ENCODE peak calls at places on chromosomes 1 and 21, in ten cellular contexts. U, Z, K, W, E, Y, R, Q, B and J are unnamed samples.

GRCh38 chr21:44261675-44262295 is at the start of gene DNMT3L:
- DNase-seq in U (no peak), Z (no peak), K (no peak), W (peak), E (no peak), Y (no peak), R (no peak), Q (no peak), B (no peak), J (no peak)

GRCh38 chr21:45388011-45388521 is 16.9 kb upstream of the COL18A1 start:
- DNase-seq in U (no peak), Z (no peak), K (no peak), W (peak), E (no peak), Y (no peak), R (no peak), Q (no peak), B (no peak), J (peak)

GRCh38 chr1:1283821-1284220 is 3.6 kb downstream of the SCNN1D start:
- DNase-seq in U (no peak), Z (no peak), K (no peak), W (no peak), E (no peak), Y (no peak), R (no peak), Q (no peak), B (no peak), J (no peak)

GRCh38 chr1:36562181-36562685 is 79.5 kb upstream of the CSF3R start:
- DNase-seq in U (no peak), Z (no peak), K (no peak), W (peak), E (no peak), Y (no peak), R (no peak), Q (no peak), B (no peak), J (peak)

GRCh38 chr1:30877205-30877912 is 31.2 kb downstream of the SDC3 start:
- DNase-seq in U (peak), Z (no peak), K (no peak), W (peak), E (no peak), Y (no peak), R (peak), Q (peak), B (no peak), J (peak)

GRCh38 chr1:63946866-63947491 is 173.2 kb downstream of the ROR1 start:
- DNase-seq in U (no peak), Z (no peak), K (no peak), W (no peak), E (no peak), Y (no peak), R (no peak), Q (peak), B (no peak), J (peak)

GRCh38 chr1:33365560-33365997 is 44.7 kb upstream of the A3GALT2 start:
- DNase-seq in U (no peak), Z (no peak), K (no peak), W (peak), E (no peak), Y (no peak), R (no peak), Q (no peak), B (no peak), J (peak)

GRCh38 chr1:20207546-20207945 is 21.2 kb upstream of the PLA2G2C start:
- DNase-seq in U (no peak), Z (no peak), K (no peak), W (no peak), E (no peak), Y (no peak), R (no peak), Q (no peak), B (no peak), J (no peak)

GRCh38 chr1:162389021-162389818 is 7.7 kb downstream of the C1orf226 start:
- DNase-seq in U (peak), Z (no peak), K (no peak), W (no peak), E (no peak), Y (no peak), R (peak), Q (peak), B (no peak), J (no peak)

GRCh38 chr1:223429821-223430220 is 36.6 kb downstream of the CCDC185 start:
- DNase-seq in U (no peak), Z (no peak), K (no peak), W (no peak), E (no peak), Y (no peak), R (no peak), Q (no peak), B (no peak), J (no peak)

GRCh38 chr1:79599257-79599656 is 592.7 kb upstream of the ADGRL4 start:
- DNase-seq in U (no peak), Z (no peak), K (no peak), W (no peak), E (no peak), Y (no peak), R (no peak), Q (no peak), B (no peak), J (no peak)

GRCh38 chr1:237152506-237153335 is 110.7 kb downstream of the RYR2 start:
- DNase-seq in U (peak), Z (no peak), K (no peak), W (no peak), E (no peak), Y (no peak), R (no peak), Q (no peak), B (no peak), J (no peak)

GRCh38 chr1:220682901-220683576 is 7.1 kb upstream of the C1orf115 start:
- DNase-seq in U (peak), Z (no peak), K (no peak), W (no peak), E (no peak), Y (no peak), R (no peak), Q (no peak), B (no peak), J (no peak)

GRCh38 chr1:56033321-56034037 is 545.9 kb downstream of the PLPP3 start:
- DNase-seq in U (no peak), Z (no peak), K (no peak), W (no peak), E (no peak), Y (no peak), R (no peak), Q (no peak), B (no peak), J (no peak)

GRCh38 chr1:41245659-41246058 is 3.6 kb upstream of the SCMH1 start:
- DNase-seq in U (peak), Z (no peak), K (no peak), W (no peak), E (no peak), Y (no peak), R (no peak), Q (no peak), B (no peak), J (no peak)

GRCh38 chr21:33825898-33826297 is 89.7 kb downstream of the ATP5PO start:
- DNase-seq in U (no peak), Z (no peak), K (no peak), W (peak), E (no peak), Y (no peak), R (no peak), Q (peak), B (no peak), J (no peak)

GRCh38 chr21:44962481-44962966 is 22.7 kb downstream of the SLX9 start:
- DNase-seq in U (peak), Z (no peak), K (no peak), W (no peak), E (no peak), Y (no peak), R (peak), Q (peak), B (no peak), J (no peak)

GRCh38 chr1:52937433-52938065 is 10.5 kb downstream of the SCP2 start:
- DNase-seq in U (no peak), Z (no peak), K (no peak), W (no peak), E (no peak), Y (no peak), R (no peak), Q (no peak), B (no peak), J (no peak)

GRCh38 chr1:39116868-39117728 is 87.4 kb upstream of the MACF1 start:
- DNase-seq in U (peak), Z (no peak), K (no peak), W (no peak), E (no peak), Y (no peak), R (no peak), Q (no peak), B (no peak), J (no peak)

GRCh38 chr1:6868371-6869001 is 83.2 kb downstream of the CAMTA1 start:
- DNase-seq in U (no peak), Z (no peak), K (no peak), W (no peak), E (no peak), Y (no peak), R (no peak), Q (no peak), B (no peak), J (no peak)

GRCh38 chr1:77313491-77313890 is 31.7 kb downstream of the AK5 start:
- DNase-seq in U (peak), Z (peak), K (peak), W (no peak), E (peak), Y (no peak), R (no peak), Q (no peak), B (peak), J (no peak)

GRCh38 chr1:119390499-119390898 is 21.9 kb downstream of the HAO2 start:
- DNase-seq in U (no peak), Z (no peak), K (no peak), W (no peak), E (no peak), Y (no peak), R (no peak), Q (no peak), B (no peak), J (no peak)

GRCh38 chr1:245153645-245154428 is 948 bp upstream of the KIF26B start:
- DNase-seq in U (peak), Z (peak), K (peak), W (no peak), E (no peak), Y (no peak), R (no peak), Q (no peak), B (peak), J (no peak)

GRCh38 chr1:53330819-53331218 is 2.9 kb upstream of the LRP8 start:
- DNase-seq in U (peak), Z (no peak), K (no peak), W (peak), E (no peak), Y (no peak), R (no peak), Q (no peak), B (no peak), J (peak)

GRCh38 chr1:204650911-204651570 is 34.5 kb downstream of the LRRN2 start:
- DNase-seq in U (no peak), Z (no peak), K (no peak), W (no peak), E (no peak), Y (no peak), R (no peak), Q (no peak), B (no peak), J (no peak)

GRCh38 chr1:89503690-89504089 is 20.9 kb upstream of the LRRC8B start:
- DNase-seq in U (no peak), Z (no peak), K (no peak), W (no peak), E (no peak), Y (no peak), R (no peak), Q (no peak), B (no peak), J (no peak)

GRCh38 chr1:26826261-26827201 is at the start of gene ZDHHC18:
- DNase-seq in U (no peak), Z (peak), K (peak), W (peak), E (no peak), Y (peak), R (no peak), Q (peak), B (peak), J (peak)

GRCh38 chr1:229296541-229296941 is 25.6 kb downstream of the RAB4A start:
- DNase-seq in U (no peak), Z (no peak), K (no peak), W (no peak), E (no peak), Y (no peak), R (peak), Q (no peak), B (no peak), J (no peak)

GRCh38 chr1:162656266-162656665 is 24.0 kb downstream of the DDR2 start:
- DNase-seq in U (no peak), Z (no peak), K (no peak), W (no peak), E (no peak), Y (no peak), R (no peak), Q (no peak), B (no peak), J (no peak)

GRCh38 chr1:219564072-219564471 is 48.8 kb downstream of the ZC3H11B start:
- DNase-seq in U (no peak), Z (no peak), K (no peak), W (no peak), E (no peak), Y (no peak), R (no peak), Q (no peak), B (no peak), J (no peak)

GRCh38 chr1:3811595-3811911 is 15.3 kb upstream of the LRRC47 start:
- DNase-seq in U (no peak), Z (no peak), K (no peak), W (no peak), E (no peak), Y (no peak), R (no peak), Q (no peak), B (no peak), J (no peak)

GRCh38 chr1:205664399-205665108 is 15.8 kb downstream of the SLC45A3 start:
- DNase-seq in U (no peak), Z (no peak), K (no peak), W (no peak), E (no peak), Y (no peak), R (no peak), Q (no peak), B (no peak), J (no peak)

GRCh38 chr1:7014640-7014930 is 229.3 kb downstream of the CAMTA1 start:
- DNase-seq in U (no peak), Z (no peak), K (no peak), W (no peak), E (no peak), Y (no peak), R (no peak), Q (no peak), B (no peak), J (no peak)

GRCh38 chr1:2523191-2523890 is 3.1 kb downstream of the PANK4 start:
- DNase-seq in U (no peak), Z (no peak), K (no peak), W (no peak), E (no peak), Y (no peak), R (no peak), Q (no peak), B (no peak), J (no peak)